ENCODE peak calls at places on chromosomes 7 and 10, in six cellular contexts. One of them, this sample, is unnamed.

GRCh38 chr10:117967149-117967548 is 79.6 kb downstream of the RAB11FIP2 start:
- DNase-seq in SJSA1: no peak
- DNase-seq in thoracic aorta: no peak
- DNase-seq in cardiac muscle cell: no peak
- DNase-seq in aorta: no peak
- DNase-seq in left ventricle myocardium inferior: no peak
- DNase-seq in this sample: no peak

GRCh38 chr10:16792675-16793074 is 24.5 kb downstream of the RSU1 start:
- DNase-seq in SJSA1: no peak
- DNase-seq in thoracic aorta: peak; percentile 25
- DNase-seq in cardiac muscle cell: peak; percentile 66
- DNase-seq in aorta: peak; percentile 84
- DNase-seq in left ventricle myocardium inferior: peak; percentile 69
- DNase-seq in this sample: peak; percentile 83

GRCh38 chr7:14858866-14859265 is 43.7 kb downstream of the DGKB start:
- DNase-seq in SJSA1: no peak
- DNase-seq in thoracic aorta: no peak
- DNase-seq in cardiac muscle cell: no peak
- DNase-seq in aorta: no peak
- DNase-seq in left ventricle myocardium inferior: no peak
- DNase-seq in this sample: no peak

GRCh38 chr10:78754269-78755074 is 314.3 kb upstream of the ZMIZ1 start:
- DNase-seq in SJSA1: no peak
- DNase-seq in thoracic aorta: no peak
- DNase-seq in cardiac muscle cell: peak; percentile 95
- DNase-seq in aorta: peak; percentile 45
- DNase-seq in left ventricle myocardium inferior: no peak
- DNase-seq in this sample: peak; percentile 87

GRCh38 chr10:102401735-102402511 is 6.4 kb downstream of the NFKB2 start:
- DNase-seq in SJSA1: no peak
- DNase-seq in thoracic aorta: no peak
- DNase-seq in cardiac muscle cell: no peak
- DNase-seq in aorta: no peak
- DNase-seq in left ventricle myocardium inferior: no peak
- DNase-seq in this sample: peak; percentile 39

GRCh38 chr7:23721456-23721855 is 11.4 kb downstream of the STK31 start:
- DNase-seq in SJSA1: no peak
- DNase-seq in thoracic aorta: no peak
- DNase-seq in cardiac muscle cell: peak; percentile 20
- DNase-seq in aorta: no peak
- DNase-seq in left ventricle myocardium inferior: no peak
- DNase-seq in this sample: no peak

GRCh38 chr7:155711081-155711480 is 66.6 kb downstream of the RBM33 start:
- DNase-seq in SJSA1: no peak
- DNase-seq in thoracic aorta: no peak
- DNase-seq in cardiac muscle cell: no peak
- DNase-seq in aorta: no peak
- DNase-seq in left ventricle myocardium inferior: no peak
- DNase-seq in this sample: no peak

GRCh38 chr7:83148776-83149175 is 13.9 kb downstream of the PCLO start:
- DNase-seq in SJSA1: no peak
- DNase-seq in thoracic aorta: no peak
- DNase-seq in cardiac muscle cell: peak; percentile 8
- DNase-seq in aorta: no peak
- DNase-seq in left ventricle myocardium inferior: no peak
- DNase-seq in this sample: peak; percentile 54

GRCh38 chr10:110225441-110225755 is 18.0 kb downstream of the MXI1 start:
- DNase-seq in SJSA1: no peak
- DNase-seq in thoracic aorta: no peak
- DNase-seq in cardiac muscle cell: no peak
- DNase-seq in aorta: no peak
- DNase-seq in left ventricle myocardium inferior: no peak
- DNase-seq in this sample: no peak

GRCh38 chr7:98105942-98106544 is 619 bp upstream of the LMTK2 start:
- DNase-seq in SJSA1: no peak
- DNase-seq in thoracic aorta: no peak
- DNase-seq in cardiac muscle cell: no peak
- DNase-seq in aorta: no peak
- DNase-seq in left ventricle myocardium inferior: no peak
- DNase-seq in this sample: no peak

GRCh38 chr7:155610633-155611193 is 33.7 kb upstream of the RBM33 start:
- DNase-seq in SJSA1: no peak
- DNase-seq in thoracic aorta: no peak
- DNase-seq in cardiac muscle cell: no peak
- DNase-seq in aorta: no peak
- DNase-seq in left ventricle myocardium inferior: no peak
- DNase-seq in this sample: no peak

GRCh38 chr7:118699222-118699621 is 474.7 kb downstream of the ANKRD7 start:
- DNase-seq in SJSA1: no peak
- DNase-seq in thoracic aorta: no peak
- DNase-seq in cardiac muscle cell: no peak
- DNase-seq in aorta: no peak
- DNase-seq in left ventricle myocardium inferior: no peak
- DNase-seq in this sample: no peak

GRCh38 chr7:100745184-100745583 is 11.8 kb downstream of the ZAN start:
- DNase-seq in SJSA1: peak; percentile 66
- DNase-seq in thoracic aorta: no peak
- DNase-seq in cardiac muscle cell: peak; percentile 93
- DNase-seq in aorta: peak; percentile 57
- DNase-seq in left ventricle myocardium inferior: peak; percentile 50
- DNase-seq in this sample: peak; percentile 36

GRCh38 chr10:88281592-88282268 is 301.4 kb downstream of the RNLS start:
- DNase-seq in SJSA1: no peak
- DNase-seq in thoracic aorta: no peak
- DNase-seq in cardiac muscle cell: peak; percentile 85
- DNase-seq in aorta: no peak
- DNase-seq in left ventricle myocardium inferior: no peak
- DNase-seq in this sample: peak; percentile 87

GRCh38 chr7:51430480-51431086 is 114.0 kb upstream of the COBL start:
- DNase-seq in SJSA1: no peak
- DNase-seq in thoracic aorta: no peak
- DNase-seq in cardiac muscle cell: peak; percentile 51
- DNase-seq in aorta: no peak
- DNase-seq in left ventricle myocardium inferior: no peak
- DNase-seq in this sample: peak; percentile 22

GRCh38 chr10:125296598-125296997 is 136.2 kb upstream of the CTBP2 start:
- DNase-seq in SJSA1: no peak
- DNase-seq in thoracic aorta: no peak
- DNase-seq in cardiac muscle cell: no peak
- DNase-seq in aorta: no peak
- DNase-seq in left ventricle myocardium inferior: no peak
- DNase-seq in this sample: no peak

GRCh38 chr10:110358869-110359629 is 54.3 kb upstream of the SMNDC1 start:
- DNase-seq in SJSA1: no peak
- DNase-seq in thoracic aorta: no peak
- DNase-seq in cardiac muscle cell: no peak
- DNase-seq in aorta: no peak
- DNase-seq in left ventricle myocardium inferior: peak; percentile 27
- DNase-seq in this sample: peak; percentile 58

GRCh38 chr10:42638821-42639270 is 476 bp upstream of the ZNF33B start:
- DNase-seq in SJSA1: no peak
- DNase-seq in thoracic aorta: no peak
- DNase-seq in cardiac muscle cell: no peak
- DNase-seq in aorta: no peak
- DNase-seq in left ventricle myocardium inferior: no peak
- DNase-seq in this sample: no peak

GRCh38 chr7:16636533-16637173 is 8.9 kb downstream of the ANKMY2 start:
- DNase-seq in SJSA1: no peak
- DNase-seq in thoracic aorta: no peak
- DNase-seq in cardiac muscle cell: no peak
- DNase-seq in aorta: no peak
- DNase-seq in left ventricle myocardium inferior: no peak
- DNase-seq in this sample: peak; percentile 61

GRCh38 chr7:122515404-122515803 is 183.5 kb downstream of the RNF133 start:
- DNase-seq in SJSA1: no peak
- DNase-seq in thoracic aorta: no peak
- DNase-seq in cardiac muscle cell: no peak
- DNase-seq in aorta: no peak
- DNase-seq in left ventricle myocardium inferior: no peak
- DNase-seq in this sample: no peak

GRCh38 chr7:101094791-101095375 is 9.6 kb downstream of the TRIM56 start:
- DNase-seq in SJSA1: peak; percentile 65
- DNase-seq in thoracic aorta: no peak
- DNase-seq in cardiac muscle cell: peak; percentile 79
- DNase-seq in aorta: peak; percentile 67
- DNase-seq in left ventricle myocardium inferior: no peak
- DNase-seq in this sample: no peak

GRCh38 chr7:48708635-48709034 is 215.7 kb upstream of the CDC14C start:
- DNase-seq in SJSA1: no peak
- DNase-seq in thoracic aorta: no peak
- DNase-seq in cardiac muscle cell: no peak
- DNase-seq in aorta: no peak
- DNase-seq in left ventricle myocardium inferior: no peak
- DNase-seq in this sample: no peak

GRCh38 chr10:122461367-122461728 is at the start of gene HTRA1:
- DNase-seq in SJSA1: no peak
- DNase-seq in thoracic aorta: no peak
- DNase-seq in cardiac muscle cell: peak; percentile 80
- DNase-seq in aorta: peak; percentile 91
- DNase-seq in left ventricle myocardium inferior: peak; percentile 86
- DNase-seq in this sample: no peak

GRCh38 chr7:158015403-158016116 is 572.1 kb downstream of the PTPRN2 start:
- DNase-seq in SJSA1: peak; percentile 32
- DNase-seq in thoracic aorta: no peak
- DNase-seq in cardiac muscle cell: no peak
- DNase-seq in aorta: no peak
- DNase-seq in left ventricle myocardium inferior: no peak
- DNase-seq in this sample: no peak

GRCh38 chr10:131818510-131819234 is 82.1 kb upstream of the PPP2R2D start:
- DNase-seq in SJSA1: peak; percentile 39
- DNase-seq in thoracic aorta: no peak
- DNase-seq in cardiac muscle cell: no peak
- DNase-seq in aorta: no peak
- DNase-seq in left ventricle myocardium inferior: no peak
- DNase-seq in this sample: no peak

GRCh38 chr7:1263391-1263951 is 30.8 kb downstream of the UNCX start:
- DNase-seq in SJSA1: no peak
- DNase-seq in thoracic aorta: no peak
- DNase-seq in cardiac muscle cell: no peak
- DNase-seq in aorta: peak; percentile 28
- DNase-seq in left ventricle myocardium inferior: no peak
- DNase-seq in this sample: no peak

GRCh38 chr10:113326160-113327111 is 226.4 kb upstream of the HABP2 start:
- DNase-seq in SJSA1: peak; percentile 90
- DNase-seq in thoracic aorta: peak; percentile 80
- DNase-seq in cardiac muscle cell: peak; percentile 62
- DNase-seq in aorta: peak; percentile 81
- DNase-seq in left ventricle myocardium inferior: no peak
- DNase-seq in this sample: peak; percentile 85

GRCh38 chr10:90398551-90398950 is 459.3 kb downstream of the HTR7 start:
- DNase-seq in SJSA1: no peak
- DNase-seq in thoracic aorta: no peak
- DNase-seq in cardiac muscle cell: peak; percentile 38
- DNase-seq in aorta: no peak
- DNase-seq in left ventricle myocardium inferior: no peak
- DNase-seq in this sample: peak; percentile 41

GRCh38 chr10:48317321-48317990 is 11.0 kb downstream of the MAPK8 start:
- DNase-seq in SJSA1: no peak
- DNase-seq in thoracic aorta: no peak
- DNase-seq in cardiac muscle cell: no peak
- DNase-seq in aorta: no peak
- DNase-seq in left ventricle myocardium inferior: no peak
- DNase-seq in this sample: peak; percentile 20

GRCh38 chr7:6409991-6410693 is 37.6 kb downstream of the DAGLB start:
- DNase-seq in SJSA1: no peak
- DNase-seq in thoracic aorta: no peak
- DNase-seq in cardiac muscle cell: no peak
- DNase-seq in aorta: no peak
- DNase-seq in left ventricle myocardium inferior: no peak
- DNase-seq in this sample: no peak
- H3K36me3 ChIP-seq in SJSA1: peaks cover 94% of the 10 kb centered on the region
- H3K36me3 ChIP-seq in thoracic aorta: peaks cover 71% of the 10 kb centered on the region
- H3K36me3 ChIP-seq in cardiac muscle cell: peaks cover 28% of the 10 kb centered on the region
- H3K36me3 ChIP-seq in aorta: peaks cover 13% of the 10 kb centered on the region
- H3K36me3 ChIP-seq in left ventricle myocardium inferior: peaks cover 99% of the 10 kb centered on the region
- H3K36me3 ChIP-seq in this sample: peaks cover 57% of the 10 kb centered on the region

GRCh38 chr7:24817339-24817738 is 60.1 kb upstream of the GSDME start:
- DNase-seq in SJSA1: no peak
- DNase-seq in thoracic aorta: no peak
- DNase-seq in cardiac muscle cell: no peak
- DNase-seq in aorta: no peak
- DNase-seq in left ventricle myocardium inferior: no peak
- DNase-seq in this sample: no peak
- H3K27ac ChIP-seq in SJSA1: no peak overlapping the region
- H3K27ac ChIP-seq in thoracic aorta: no peak overlapping the region
- H3K27ac ChIP-seq in cardiac muscle cell: no peak overlapping the region
- H3K27ac ChIP-seq in aorta: no peak overlapping the region
- H3K27ac ChIP-seq in left ventricle myocardium inferior: no peak overlapping the region
- H3K27ac ChIP-seq in this sample: no peak overlapping the region

GRCh38 chr10:70853031-70853430 is 35.3 kb downstream of the PCBD1 start:
- DNase-seq in SJSA1: no peak
- DNase-seq in thoracic aorta: no peak
- DNase-seq in cardiac muscle cell: no peak
- DNase-seq in aorta: no peak
- DNase-seq in left ventricle myocardium inferior: no peak
- DNase-seq in this sample: no peak

GRCh38 chr10:70858759-70859158 is 29.6 kb downstream of the PCBD1 start:
- DNase-seq in SJSA1: no peak
- DNase-seq in thoracic aorta: no peak
- DNase-seq in cardiac muscle cell: no peak
- DNase-seq in aorta: no peak
- DNase-seq in left ventricle myocardium inferior: no peak
- DNase-seq in this sample: no peak

GRCh38 chr10:70851597-70852475 is 36.1 kb downstream of the SGPL1 start:
- DNase-seq in SJSA1: no peak
- DNase-seq in thoracic aorta: no peak
- DNase-seq in cardiac muscle cell: no peak
- DNase-seq in aorta: no peak
- DNase-seq in left ventricle myocardium inferior: no peak
- DNase-seq in this sample: no peak

DNA sequence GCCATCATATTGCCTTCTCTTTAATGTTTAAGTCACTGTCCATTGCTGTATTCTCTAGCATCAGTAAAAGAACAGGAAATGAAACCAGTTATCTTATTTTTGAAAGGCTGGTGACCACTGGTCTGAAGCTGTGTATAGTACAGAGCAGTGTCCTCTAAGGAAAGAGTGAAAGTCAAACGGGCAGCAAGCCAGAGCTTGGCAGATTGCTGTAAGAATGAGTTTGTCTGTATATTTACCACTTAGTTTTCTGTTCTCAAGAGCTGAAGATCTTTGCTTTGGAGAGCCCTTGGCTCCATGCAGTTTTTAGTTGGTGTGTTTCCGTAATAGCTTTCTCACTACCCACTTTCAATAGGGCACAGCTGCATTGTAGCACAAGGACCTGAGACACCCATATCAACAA is 31.9 kb downstream of the PCBD1 start:
- DNase-seq in SJSA1: no peak
- DNase-seq in thoracic aorta: no peak
- DNase-seq in cardiac muscle cell: peak; percentile 59
- DNase-seq in aorta: no peak
- DNase-seq in left ventricle myocardium inferior: no peak
- DNase-seq in this sample: no peak
- H3K36me3 ChIP-seq in SJSA1: peaks cover 70% of the 10 kb centered on the region
- H3K36me3 ChIP-seq in thoracic aorta: peaks cover 38% of the 10 kb centered on the region
- H3K36me3 ChIP-seq in cardiac muscle cell: peaks cover 48% of the 10 kb centered on the region
- H3K36me3 ChIP-seq in aorta: peaks cover 6% of the 10 kb centered on the region
- H3K36me3 ChIP-seq in left ventricle myocardium inferior: peaks cover 72% of the 10 kb centered on the region
- H3K36me3 ChIP-seq in this sample: peaks cover 51% of the 10 kb centered on the region

GRCh38 chr7:27170494-27170811 is 3.7 kb downstream of the HOXA10 start:
- DNase-seq in SJSA1: no peak
- DNase-seq in thoracic aorta: no peak
- DNase-seq in cardiac muscle cell: no peak
- DNase-seq in aorta: no peak
- DNase-seq in left ventricle myocardium inferior: no peak
- DNase-seq in this sample: no peak
- H3K27ac ChIP-seq in SJSA1: peak overlapping the region; percentile 93
- H3K27ac ChIP-seq in thoracic aorta: no peak overlapping the region
- H3K27ac ChIP-seq in cardiac muscle cell: no peak overlapping the region
- H3K27ac ChIP-seq in aorta: no peak overlapping the region
- H3K27ac ChIP-seq in left ventricle myocardium inferior: no peak overlapping the region
- H3K27ac ChIP-seq in this sample: no peak overlapping the region